ENCODE peak calls at places on chromosomes 13 and 19, in five cellular contexts. D is activated CD4-positive, CD25-positive, alpha-beta regulatory T cell; B is T-helper 9 cell; J is GM06990; E is progenitor cell of endocrine pancreas. P is an unnamed sample.

GRCh38 chr19:46068345-46069258 is 27.8 kb upstream of the IGFL4 start:
- DNase-seq in J (no peak), D (no peak), E (no peak), B (no peak), P (no peak)

GRCh38 chr19:19655051-19655594 is 8.4 kb downstream of the ATP13A1 start:
- DNase-seq in D (no peak), J (no peak), E (no peak), B (no peak), P (no peak)

GRCh38 chr19:21751379-21751778 is 16.0 kb downstream of the ZNF100 start:
- DNase-seq in J (no peak), D (no peak), B (no peak), E (no peak), P (no peak)

GRCh38 chr13:31860002-31860401 is 120.7 kb downstream of the RXFP2 start:
- DNase-seq in D (no peak), E (no peak), J (no peak), B (no peak), P (no peak)

GRCh38 chr13:62418872-62419271 is 1003.2 kb upstream of the PCDH20 start:
- DNase-seq in B (no peak), D (no peak), J (no peak), E (no peak), P (no peak)

GRCh38 chr13:27775943-27776342 is 16.3 kb upstream of the GSX1 start:
- DNase-seq in E (no peak), J (no peak), B (no peak), D (no peak), P (no peak)

GRCh38 chr13:92224825-92225224 is 826.4 kb downstream of the GPC5 start:
- DNase-seq in D (no peak), J (no peak), E (no peak), B (no peak), P (no peak)

GRCh38 chr13:80359459-80360297 is 18.8 kb upstream of the SPRY2 start:
- DNase-seq in B (no peak), E (no peak), D (no peak), J (no peak), P (no peak)

GRCh38 chr13:93991569-93991968 is 487.9 kb downstream of the DCT start:
- DNase-seq in B (no peak), D (no peak), J (no peak), E (no peak), P (no peak)

GRCh38 chr19:57034544-57034943 is 85.2 kb upstream of the USP29 start:
- DNase-seq in J (no peak), E (no peak), D (no peak), B (no peak), P (no peak)

P was measured in SIG-M5.